ENCODE peak calls at places on chromosomes 16 and 17, in five cellular contexts. A is mesendoderm, Y is H9, P is neuronal stem cell, K is IMR-90. S is an unnamed sample.

GRCh38 chr16:86424413-86424812 is 85.9 kb upstream of the FOXF1 start:
- DNase-seq in A (peak), Y (no peak), P (no peak), K (no peak), S (peak)

GRCh38 chr16:68704232-68704867 is 32.7 kb upstream of the CDH1 start:
- DNase-seq in A (peak), Y (peak), P (peak), K (peak), S (peak)

GRCh38 chr17:50872710-50873424 is 6.7 kb upstream of the TOB1 start:
- DNase-seq in A (no peak), Y (peak), P (no peak), K (peak), S (no peak)

GRCh38 chr16:2860826-2861567 is 3.0 kb upstream of the PRSS22 start:
- DNase-seq in A (no peak), Y (no peak), P (no peak), K (peak), S (peak)

GRCh38 chr17:35254107-35254802 is 11.4 kb downstream of the SLFN5 start:
- DNase-seq in A (no peak), Y (no peak), P (no peak), K (peak), S (peak)

GRCh38 chr16:76653390-76654026 is 376.3 kb downstream of the CNTNAP4 start:
- DNase-seq in A (peak), Y (peak), P (peak), K (peak), S (peak)

GRCh38 chr17:2957631-2958286 is 105.6 kb downstream of the OR1D5 start:
- DNase-seq in A (no peak), Y (peak), P (no peak), K (peak), S (no peak)

GRCh38 chr17:30415491-30415890 is 36.8 kb downstream of the CPD start:
- DNase-seq in A (no peak), Y (no peak), P (no peak), K (peak), S (no peak)

GRCh38 chr17:7253082-7253481 is 1.1 kb downstream of the ELP5 start:
- DNase-seq in A (no peak), Y (no peak), P (no peak), K (no peak), S (no peak)

GRCh38 chr17:44610331-44610730 is 45.9 kb upstream of the MEIOC start:
- DNase-seq in A (peak), Y (no peak), P (no peak), K (no peak), S (no peak)

GRCh38 chr17:44610871-44611270 is 45.4 kb upstream of the MEIOC start:
- DNase-seq in A (no peak), Y (no peak), P (no peak), K (no peak), S (peak)

GRCh38 chr17:44607836-44608690 is 48.2 kb upstream of the MEIOC start:
- DNase-seq in A (peak), Y (peak), P (no peak), K (peak), S (no peak)

GRCh38 chr17:44606658-44607057 is 49.4 kb downstream of the FZD2 start:
- DNase-seq in A (no peak), Y (no peak), P (no peak), K (no peak), S (no peak)

GRCh38 chr17:44608732-44609435 is 47.4 kb upstream of the MEIOC start:
- DNase-seq in A (peak), Y (peak), P (no peak), K (no peak), S (no peak)
- H3K23ac ChIP-seq in A (peak), Y (no peak), P (no peak), K (peak), S (no peak)

GRCh38 chr16:595094-595528 is 5.2 kb downstream of the RAB40C start:
- DNase-seq in A (no peak), Y (no peak), P (no peak), K (no peak), S (no peak)

GRCh38 chr16:592518-593306 is 2.8 kb downstream of the RAB40C start:
- DNase-seq in A (no peak), Y (no peak), P (no peak), K (no peak), S (peak)

GRCh38 chr16:593406-593805 is 3.5 kb downstream of the RAB40C start:
- DNase-seq in A (no peak), Y (no peak), P (no peak), K (no peak), S (no peak)

GRCh38 chr16:591892-592517 is 2.1 kb downstream of the RAB40C start:
- DNase-seq in A (no peak), Y (no peak), P (no peak), K (no peak), S (no peak)

DNA sequence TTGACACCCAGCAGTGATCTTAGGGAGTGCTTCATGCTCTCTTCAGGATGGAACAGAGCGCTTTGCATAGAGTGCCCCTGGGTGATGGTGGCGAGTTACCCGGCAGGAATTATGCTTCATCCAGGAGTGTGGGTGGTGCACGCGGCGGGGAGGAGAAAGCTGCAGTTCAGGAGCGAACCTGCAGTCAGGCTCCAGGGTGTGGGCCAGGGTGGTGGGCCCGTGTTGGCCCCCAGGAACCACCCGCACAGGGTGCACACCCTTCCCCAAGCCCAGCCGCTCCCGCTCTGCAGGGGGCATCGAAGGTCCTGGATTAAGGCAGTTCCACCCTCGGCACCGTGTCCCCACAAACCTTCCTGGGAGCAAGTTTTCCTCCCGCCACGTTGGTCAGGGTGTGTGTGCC is 3.9 kb downstream of the RAB40C start:
- DNase-seq in A (no peak), Y (no peak), P (no peak), K (no peak), S (no peak)
- H3K4ac ChIP-seq in A (no peak), Y (no peak), P (no peak), K (no peak), S (no peak)

GRCh38 chr16:10016761-10017160 is 165.5 kb downstream of the GRIN2A start:
- DNase-seq in A (no peak), Y (no peak), P (no peak), K (no peak), S (no peak)
- H3K23ac ChIP-seq in A (no peak), Y (no peak), P (no peak), K (no peak), S (no peak)

GRCh38 chr17:47949197-47949759 is 7.9 kb downstream of the PNPO start:
- DNase-seq in A (peak), Y (peak), P (peak), K (peak), S (peak)
- H3K4ac ChIP-seq in A (no peak), Y (no peak), P (no peak), K (peak), S (peak)

GRCh38 chr17:258906-259305 is 77.5 kb upstream of the DOC2B start:
- DNase-seq in A (no peak), Y (no peak), P (no peak), K (no peak), S (no peak)
- H3K23ac ChIP-seq in A (no peak), Y (no peak), P (no peak), K (no peak), S (no peak)

GRCh38 chr16:81703177-81704155 is 75.6 kb upstream of the PLCG2 start:
- DNase-seq in A (no peak), Y (no peak), P (no peak), K (peak), S (peak)
- H3K4ac ChIP-seq in A (no peak), Y (no peak), P (no peak), K (peak), S (peak)

GRCh38 chr16:72073831-72074230 is 10.8 kb downstream of the HPR start:
- DNase-seq in A (no peak), Y (no peak), P (no peak), K (no peak), S (no peak)
- H3K23ac ChIP-seq in A (peak), Y (no peak), P (no peak), K (no peak), S (no peak)

GRCh38 chr17:10196384-10196783 is 2.0 kb downstream of the GAS7 start:
- DNase-seq in A (no peak), Y (no peak), P (no peak), K (no peak), S (no peak)
- H3K4ac ChIP-seq in A (no peak), Y (no peak), P (no peak), K (no peak), S (no peak)

S was measured in mesenchymal stem cell.